ENCODE peak calls at places on chromosomes 3 and 15, in ten cellular contexts. Y is AG20443; S is cardiac fibroblast; L is activated CD8-positive, alpha-beta memory T cell treated with anti-CD3 and anti-CD28 coated beads, Interleukin-2, amount 10 ng/mL, durations not matched to agents 7 days and 5 days; T is sigmoid colon; Z is GM06990; D is HFF-Myc; U is OCI-LY7; J is HCEC 1CT; B is stimulated activated CD8-positive, alpha-beta memory T cell treated with anti-CD3 and anti-CD28 coated beads, Interleukin-4, amount 100 ng/mL, for 24 hours. R is an unnamed sample.

GRCh38 chr3:138409171-138409570 is 25.2 kb upstream of the ESYT3 start:
- DNase-seq in Z (no peak), T (no peak), S (no peak), Y (no peak), B (no peak), D (no peak), J (no peak), U (no peak), L (no peak), R (no peak)

GRCh38 chr3:186283651-186284445 is 78.2 kb downstream of the DGKG start:
- DNase-seq in S (peak), B (no peak), D (no peak), U (no peak), Y (peak), L (no peak), Z (no peak), J (peak), T (no peak), R (peak)

GRCh38 chr3:117681619-117682018 is 972.0 kb downstream of the TUSC7 start:
- DNase-seq in Z (no peak), U (no peak), L (no peak), D (no peak), J (peak), Y (peak), B (no peak), T (no peak), S (peak), R (peak)

GRCh38 chr15:75920079-75920478 is 16.4 kb downstream of the FBXO22 start:
- DNase-seq in L (no peak), Y (no peak), D (no peak), B (no peak), S (no peak), J (no peak), T (no peak), Z (no peak), U (no peak), R (no peak)

GRCh38 chr15:96851613-96852012 is 521.1 kb downstream of the NR2F2 start:
- DNase-seq in Y (no peak), D (no peak), Z (no peak), U (no peak), J (peak), T (no peak), L (no peak), B (no peak), S (peak), R (no peak)

GRCh38 chr3:102215166-102215565 is 219.6 kb upstream of the ZPLD1 start:
- DNase-seq in Y (no peak), D (no peak), Z (peak), J (no peak), U (no peak), L (no peak), T (no peak), S (no peak), B (no peak), R (no peak)

GRCh38 chr15:89243046-89243690 is 611 bp upstream of the FANCI start:
- DNase-seq in Y (peak), U (no peak), T (peak), S (peak), D (no peak), J (peak), L (no peak), Z (no peak), B (no peak), R (no peak)

GRCh38 chr3:132726341-132726823 is 4.2 kb upstream of the NPHP3 start:
- DNase-seq in B (no peak), Y (peak), J (peak), T (no peak), Z (peak), U (peak), L (no peak), D (no peak), S (peak), R (peak)

GRCh38 chr15:40830884-40831283 is 2.4 kb upstream of the PPP1R14D start:
- DNase-seq in Z (no peak), L (no peak), Y (no peak), B (no peak), J (no peak), S (no peak), D (no peak), T (no peak), U (no peak), R (no peak)

GRCh38 chr15:48190932-48191573 is 412 bp upstream of the CTXN2 start:
- DNase-seq in S (peak), B (peak), U (peak), J (peak), Z (no peak), D (peak), T (no peak), L (peak), Y (peak), R (peak)

GRCh38 chr15:65666257-65666656 is 44.5 kb downstream of the SLC24A1 start:
- DNase-seq in L (no peak), B (no peak), D (no peak), Y (no peak), T (no peak), J (peak), U (no peak), S (no peak), Z (no peak), R (peak)

GRCh38 chr15:55819397-55820034 is 76.6 kb upstream of the PRTG start:
- DNase-seq in Y (no peak), L (no peak), T (no peak), U (no peak), D (no peak), J (no peak), S (no peak), Z (no peak), B (no peak), R (no peak)

GRCh38 chr3:171311784-171312183 is 148.4 kb downstream of the TNIK start:
- DNase-seq in B (no peak), L (no peak), T (no peak), J (no peak), S (peak), Y (no peak), Z (no peak), U (no peak), D (no peak), R (no peak)

GRCh38 chr3:149134560-149134959 is 5.1 kb downstream of the HPS3 start:
- DNase-seq in S (peak), J (no peak), L (no peak), T (no peak), D (no peak), Y (peak), B (no peak), U (no peak), Z (no peak), R (peak)

R was measured in bronchial epithelial cell.